ENCODE peak calls at places on chromosomes 13 and 19, in ten cellular contexts. W is small intestine; Y is lower lobe of right lung; K is effector memory CD4-positive, alpha-beta T cell; G is fibroblast of lung; N is RWPE1; L is tibial artery; V is CD8-positive, alpha-beta T cell; U is dorsolateral prefrontal cortex; T is psoas muscle. B is an unnamed sample.

GRCh38 chr13:51814825-51815650 is 11.1 kb upstream of the DHRS12 start:
- DNase-seq in W (peak; percentile 82), Y (no peak), K (peak; percentile 51), G (peak; percentile 28), N (peak; percentile 73), L (peak; percentile 41), V (peak; percentile 84), U (peak; percentile 57), T (peak; percentile 29), B (peak; percentile 88)

GRCh38 chr19:6424190-6424938 is at the start of gene KHSRP:
- DNase-seq in W (no peak), Y (no peak), K (no peak), G (no peak), N (peak; percentile 37), L (no peak), V (no peak), U (no peak), T (peak; percentile 100), B (no peak)

GRCh38 chr19:40596608-40597328 is 4.4 kb upstream of the LTBP4 start:
- DNase-seq in W (peak; percentile 37), Y (peak; percentile 77), K (no peak), G (peak; percentile 60), N (no peak), L (peak; percentile 66), V (no peak), U (no peak), T (peak; percentile 74), B (no peak)

GRCh38 chr13:44575741-44576395 is at the start of gene TSC22D1:
- DNase-seq in W (peak; percentile 51), Y (peak; percentile 62), K (peak; percentile 53), G (peak; percentile 66), N (peak; percentile 20), L (peak; percentile 43), V (peak; percentile 79), U (peak; percentile 73), T (peak; percentile 32), B (peak; percentile 57)

GRCh38 chr13:70755411-70755810 is 647.2 kb upstream of the KLHL1 start:
- DNase-seq in W (no peak), Y (no peak), K (no peak), G (no peak), N (no peak), L (no peak), V (no peak), U (no peak), T (no peak), B (no peak)

GRCh38 chr19:6733338-6734095 is 3.9 kb downstream of the GPR108 start:
- DNase-seq in W (no peak), Y (peak; percentile 45), K (no peak), G (no peak), N (no peak), L (no peak), V (no peak), U (no peak), T (no peak), B (no peak)

GRCh38 chr13:43698009-43698408 is 88.8 kb downstream of the ENOX1 start:
- DNase-seq in W (no peak), Y (no peak), K (no peak), G (no peak), N (no peak), L (no peak), V (no peak), U (no peak), T (no peak), B (no peak)

GRCh38 chr19:45568732-45569131 is 15.9 kb downstream of the OPA3 start:
- DNase-seq in W (peak; percentile 78), Y (no peak), K (no peak), G (peak; percentile 79), N (peak; percentile 76), L (no peak), V (no peak), U (no peak), T (no peak), B (no peak)

GRCh38 chr13:112526146-112526853 is 61.7 kb downstream of the TUBGCP3 start:
- DNase-seq in W (no peak), Y (no peak), K (no peak), G (no peak), N (no peak), L (no peak), V (no peak), U (no peak), T (no peak), B (no peak)

GRCh38 chr13:74017301-74018092 is 116.7 kb downstream of the KLF12 start:
- DNase-seq in W (no peak), Y (no peak), K (no peak), G (no peak), N (no peak), L (no peak), V (no peak), U (no peak), T (no peak), B (no peak)

GRCh38 chr19:17488593-17489391 is 18.5 kb downstream of the SLC27A1 start:
- DNase-seq in W (peak; percentile 93), Y (peak; percentile 94), K (peak; percentile 57), G (no peak), N (peak; percentile 55), L (peak; percentile 45), V (peak; percentile 82), U (no peak), T (peak; percentile 63), B (peak; percentile 43)

GRCh38 chr13:101489635-101490034 is 37.2 kb downstream of the ITGBL1 start:
- DNase-seq in W (no peak), Y (no peak), K (no peak), G (peak; percentile 71), N (no peak), L (no peak), V (no peak), U (no peak), T (no peak), B (no peak)

GRCh38 chr13:73816702-73817101 is 317.5 kb downstream of the KLF12 start:
- DNase-seq in W (no peak), Y (no peak), K (no peak), G (no peak), N (peak; percentile 24), L (no peak), V (no peak), U (no peak), T (no peak), B (no peak)

GRCh38 chr13:73722120-73722519 is 412.1 kb downstream of the KLF12 start:
- DNase-seq in W (peak; percentile 30), Y (no peak), K (no peak), G (peak; percentile 86), N (peak; percentile 44), L (no peak), V (no peak), U (no peak), T (no peak), B (no peak)

GRCh38 chr19:13156968-13157882 is 7.0 kb downstream of the IER2 start:
- DNase-seq in W (no peak), Y (no peak), K (no peak), G (no peak), N (no peak), L (no peak), V (no peak), U (no peak), T (no peak), B (peak; percentile 36)

GRCh38 chr19:42156571-42156970 is 24.3 kb upstream of the POU2F2 start:
- DNase-seq in W (no peak), Y (no peak), K (no peak), G (no peak), N (no peak), L (no peak), V (no peak), U (no peak), T (no peak), B (no peak)

GRCh38 chr13:71067164-71067815 is 799.7 kb downstream of the DACH1 start:
- DNase-seq in W (peak; percentile 16), Y (no peak), K (no peak), G (no peak), N (no peak), L (no peak), V (no peak), U (no peak), T (no peak), B (no peak)

GRCh38 chr19:3370214-3370720 is 3.9 kb downstream of the NFIC start:
- DNase-seq in W (no peak), Y (no peak), K (no peak), G (no peak), N (no peak), L (no peak), V (no peak), U (no peak), T (no peak), B (no peak)

GRCh38 chr19:3368848-3369336 is 2.5 kb downstream of the NFIC start:
- DNase-seq in W (no peak), Y (no peak), K (no peak), G (peak; percentile 51), N (no peak), L (no peak), V (no peak), U (no peak), T (no peak), B (no peak)

GRCh38 chr19:3370728-3371591 is 4.6 kb downstream of the NFIC start:
- DNase-seq in W (no peak), Y (no peak), K (no peak), G (no peak), N (no peak), L (no peak), V (no peak), U (no peak), T (no peak), B (no peak)

GRCh38 chr19:3368441-3368795 is 2.0 kb downstream of the NFIC start:
- DNase-seq in W (no peak), Y (no peak), K (no peak), G (no peak), N (no peak), L (no peak), V (no peak), U (no peak), T (no peak), B (no peak)

GRCh38 chr19:3369337-3370213 is 3.2 kb downstream of the NFIC start:
- DNase-seq in W (no peak), Y (peak; percentile 74), K (no peak), G (peak; percentile 60), N (no peak), L (peak; percentile 73), V (no peak), U (peak; percentile 75), T (peak; percentile 73), B (no peak)
- H3K27ac ChIP-seq in W (peak overlapping the region; percentile 8), Y (peak overlapping the region; percentile 73), K (no peak overlapping the region), G (peak overlapping the region; percentile 84), N (peak overlapping the region; percentile 97), L (peak overlapping the region; percentile 100), V (no peak overlapping the region), U (peak overlapping the region; percentile 86), T (peak overlapping the region; percentile 97), B (no peak overlapping the region)

GRCh38 chr19:52669586-52669985 is 31.4 kb upstream of the ZNF83 start:
- DNase-seq in W (no peak), Y (no peak), K (no peak), G (no peak), N (no peak), L (no peak), V (no peak), U (no peak), T (no peak), B (no peak)
- H3K27ac ChIP-seq in W (no peak overlapping the region), Y (no peak overlapping the region), K (no peak overlapping the region), G (no peak overlapping the region), N (no peak overlapping the region), L (no peak overlapping the region), V (no peak overlapping the region), U (no peak overlapping the region), T (no peak overlapping the region), B (no peak overlapping the region)

GRCh38 chr13:106522898-106523525 is 12.4 kb downstream of the EFNB2 start:
- DNase-seq in W (no peak), Y (no peak), K (no peak), G (peak; percentile 52), N (no peak), L (no peak), V (no peak), U (no peak), T (no peak), B (no peak)
- H3K27ac ChIP-seq in W (no peak overlapping the region), Y (peak overlapping the region; percentile 32), K (no peak overlapping the region), G (no peak overlapping the region), N (peak overlapping the region; percentile 81), L (no peak overlapping the region), V (no peak overlapping the region), U (no peak overlapping the region), T (no peak overlapping the region), B (no peak overlapping the region)

GRCh38 chr13:53266757-53267156 is 238.1 kb downstream of the OLFM4 start:
- DNase-seq in W (no peak), Y (no peak), K (no peak), G (no peak), N (no peak), L (no peak), V (no peak), U (no peak), T (no peak), B (no peak)
- H3K27ac ChIP-seq in W (no peak overlapping the region), Y (no peak overlapping the region), K (no peak overlapping the region), G (no peak overlapping the region), N (no peak overlapping the region), L (no peak overlapping the region), V (no peak overlapping the region), U (no peak overlapping the region), T (no peak overlapping the region), B (no peak overlapping the region)

B was measured in CD4-positive, CD25-positive, alpha-beta regulatory T cell.